ENCODE peak calls at places on chromosomes 16 and 17, in six cellular contexts. D, A, N, J, Y and S are unnamed samples.

GRCh38 chr16:78179666-78180065 is 80.2 kb downstream of the WWOX start:
- DNase-seq in J (no peak), Y (no peak), N (no peak), A (no peak), D (no peak), S (no peak)

GRCh38 chr16:31329671-31330552 is 25.1 kb upstream of the ITGAX start:
- DNase-seq in D (no peak), Y (peak; percentile 38), A (no peak), N (no peak), J (no peak), S (no peak)

GRCh38 chr17:2061441-2061797 is 6.5 kb downstream of the HIC1 start:
- DNase-seq in N (no peak), Y (no peak), J (no peak), D (peak; percentile 34), A (peak; percentile 41), S (no peak)

GRCh38 chr16:50781043-50781442 is 39.2 kb downstream of the CYLD start:
- DNase-seq in A (no peak), N (peak; percentile 17), Y (no peak), J (no peak), D (no peak), S (no peak)

GRCh38 chr16:76118344-76118743 is 158.9 kb upstream of the CNTNAP4 start:
- DNase-seq in D (no peak), N (no peak), A (no peak), J (no peak), Y (no peak), S (no peak)

GRCh38 chr17:45825792-45826191 is 18.9 kb upstream of the SPPL2C start:
- DNase-seq in N (no peak), A (no peak), D (no peak), J (no peak), Y (no peak), S (no peak)

GRCh38 chr16:1938316-1938715 is 4.7 kb downstream of the MSRB1 start:
- DNase-seq in D (no peak), Y (no peak), J (no peak), A (no peak), N (no peak), S (no peak)

GRCh38 chr16:65212791-65213190 is 90.9 kb upstream of the CDH11 start:
- DNase-seq in J (no peak), D (no peak), Y (no peak), N (no peak), A (no peak), S (no peak)

GRCh38 chr16:21720533-21720932 is 56.8 kb downstream of the OTOA start:
- DNase-seq in Y (no peak), D (no peak), N (no peak), A (no peak), J (no peak), S (no peak)

GRCh38 chr16:24876231-24876630 is 30.5 kb downstream of the SLC5A11 start:
- DNase-seq in J (no peak), A (no peak), N (no peak), D (no peak), Y (no peak), S (no peak)

GRCh38 chr17:65564793-65565192 is 3.3 kb upstream of the AXIN2 start:
- DNase-seq in J (no peak), N (no peak), Y (no peak), A (peak; percentile 72), D (peak; percentile 72), S (peak; percentile 43)

GRCh38 chr17:48460055-48460454 is 30.0 kb upstream of the SKAP1 start:
- DNase-seq in N (no peak), D (no peak), Y (no peak), A (no peak), J (no peak), S (no peak)

GRCh38 chr16:84585886-84586285 is 32.0 kb downstream of the COTL1 start:
- DNase-seq in J (peak; percentile 59), Y (no peak), N (peak; percentile 48), A (peak; percentile 23), D (no peak), S (no peak)

GRCh38 chr17:40319651-40320550 is 10.9 kb downstream of the RARA start:
- DNase-seq in A (peak; percentile 55), J (no peak), D (no peak), N (no peak), Y (no peak), S (peak; percentile 51)

GRCh38 chr16:85861095-85861825 is 37.7 kb upstream of the IRF8 start:
- DNase-seq in Y (no peak), J (no peak), N (no peak), D (no peak), A (no peak), S (no peak)

GRCh38 chr16:86285938-86286921 is 224.1 kb upstream of the FOXF1 start:
- DNase-seq in J (no peak), A (no peak), Y (peak; percentile 77), D (no peak), N (no peak), S (no peak)

GRCh38 chr16:88825146-88825545 is 13.4 kb upstream of the APRT start:
- DNase-seq in A (no peak), N (no peak), D (no peak), J (no peak), Y (no peak), S (no peak)

GRCh38 chr17:68061512-68062313 is 26.2 kb downstream of the KPNA2 start:
- DNase-seq in A (peak; percentile 33), J (no peak), N (no peak), D (peak; percentile 36), Y (no peak), S (peak; percentile 54)

GRCh38 chr16:49440156-49441065 is 66.8 kb downstream of the C16orf78 start:
- DNase-seq in Y (no peak), D (no peak), N (no peak), J (no peak), A (no peak), S (no peak)

GRCh38 chr16:17357302-17358062 is 113.3 kb downstream of the XYLT1 start:
- DNase-seq in D (no peak), Y (no peak), A (no peak), J (no peak), N (no peak), S (no peak)

GRCh38 chr17:44235583-44235936 is 16.1 kb upstream of the UBTF start:
- DNase-seq in J (no peak), Y (no peak), N (peak; percentile 59), A (no peak), D (no peak), S (peak; percentile 22)

GRCh38 chr16:28623172-28623711 is 13.4 kb upstream of the SULT1A1 start:
- DNase-seq in Y (peak; percentile 92), N (peak; percentile 32), D (peak; percentile 44), A (peak; percentile 49), J (no peak), S (peak; percentile 77)

GRCh38 chr17:5027921-5028320 is 7.3 kb downstream of the SLC52A1 start:
- DNase-seq in N (no peak), D (no peak), J (no peak), Y (no peak), A (no peak), S (no peak)
- H3K4me3 ChIP-seq in N (no peak overlapping the region), D (no peak overlapping the region), J (no peak overlapping the region), Y (no peak overlapping the region), A (no peak overlapping the region), S (no peak overlapping the region)

GRCh38 chr16:57800213-57801097 is 1.8 kb downstream of the KIFC3 start:
- DNase-seq in A (peak; percentile 18), J (no peak), Y (no peak), D (no peak), N (no peak), S (no peak)
- H3K4me1 ChIP-seq in A (peaks cover 69% of the 10 kb centered on the region), J (peaks cover 33% of the 10 kb centered on the region), Y (peaks cover 66% of the 10 kb centered on the region), D (peaks cover 45% of the 10 kb centered on the region), N (peaks cover 52% of the 10 kb centered on the region), S (peaks cover 72% of the 10 kb centered on the region)

DNA sequence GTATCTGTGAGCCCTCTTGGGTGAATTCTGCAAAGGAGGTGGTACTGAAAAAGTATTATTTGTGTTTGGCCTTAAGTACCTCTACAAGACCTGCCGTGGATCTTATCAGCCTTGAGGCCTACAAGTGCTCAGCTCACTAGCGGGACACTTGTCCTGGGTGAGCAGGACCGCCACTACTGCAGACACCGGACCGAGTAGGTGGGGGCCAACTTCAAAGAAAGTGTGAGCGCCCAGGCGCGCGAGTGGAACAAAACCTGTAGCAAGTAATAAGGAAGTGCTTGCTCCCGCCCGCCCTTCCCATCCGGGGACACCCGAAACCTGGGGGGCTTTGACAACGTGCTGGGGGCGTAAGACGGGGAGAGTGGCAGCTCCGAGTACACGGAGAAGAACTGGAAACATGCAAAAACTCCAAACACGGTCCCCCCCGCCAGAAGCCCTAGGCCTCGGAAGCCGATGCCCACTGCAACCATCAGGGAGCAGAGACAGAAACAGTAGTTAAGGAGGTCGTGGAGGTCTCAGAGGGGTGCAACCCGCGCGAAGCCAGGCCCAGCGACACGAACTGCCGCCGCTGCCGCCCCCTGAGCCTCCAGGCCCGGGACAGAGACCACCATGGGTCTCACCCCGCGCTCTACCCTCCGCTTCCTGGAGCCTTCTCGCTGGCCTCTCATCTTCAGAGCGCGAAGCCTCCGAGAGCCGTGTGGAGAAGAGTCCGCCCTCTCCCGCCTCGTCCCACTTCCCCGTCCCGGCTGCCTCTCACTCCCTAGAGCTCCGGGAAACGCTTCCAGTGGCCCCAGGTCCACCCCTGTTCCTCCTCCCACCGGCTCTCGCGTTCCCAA is 563 bp downstream of the CNOT1 start:
- DNase-seq in N (peak; percentile 34), J (peak; percentile 23), D (peak; percentile 11), A (peak; percentile 64), Y (peak; percentile 87), S (peak; percentile 71)
- H3K4me3 ChIP-seq in N (peak overlapping the region; percentile 84), J (peak overlapping the region; percentile 80), D (peak overlapping the region; percentile 97), A (peak overlapping the region; percentile 90), Y (peak overlapping the region; percentile 91), S (peak overlapping the region; percentile 84)

DNA sequence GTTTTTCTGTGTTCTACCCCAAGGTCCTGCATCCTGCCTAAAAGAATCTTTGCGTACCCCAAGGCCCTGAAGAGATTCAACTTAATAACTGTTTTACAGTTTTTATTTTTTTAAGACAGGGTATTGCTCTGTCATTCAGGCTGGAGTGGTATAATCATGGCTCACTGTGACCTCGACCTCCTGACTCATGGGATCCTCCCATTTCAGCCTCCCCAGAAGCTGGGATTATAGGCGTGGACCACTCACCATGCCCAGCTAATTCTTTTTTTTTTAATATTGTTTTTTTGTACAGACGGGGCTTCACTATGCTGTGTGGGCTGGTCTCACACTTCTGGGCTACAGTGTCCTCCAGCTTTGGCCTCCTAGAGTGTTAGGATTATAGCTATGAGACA is 9.3 kb upstream of the FAAP100 start:
- DNase-seq in N (no peak), J (no peak), D (no peak), Y (no peak), A (no peak), S (no peak)
- H3K4me1 ChIP-seq in N (peaks cover 88% of the 10 kb centered on the region), J (no peaks in the 10 kb centered on the region), D (peaks cover 14% of the 10 kb centered on the region), Y (peaks cover 19% of the 10 kb centered on the region), A (peaks cover 74% of the 10 kb centered on the region), S (peaks cover 16% of the 10 kb centered on the region)

GRCh38 chr17:59378621-59379194 is 47.3 kb downstream of the YPEL2 start:
- DNase-seq in N (no peak), Y (no peak), J (no peak), A (no peak), D (peak; percentile 83), S (no peak)
- H3K4me3 ChIP-seq in N (no peak overlapping the region), Y (no peak overlapping the region), J (no peak overlapping the region), A (no peak overlapping the region), D (no peak overlapping the region), S (no peak overlapping the region)